ENCODE peak calls at places on chromosomes 16 and 17, in four cellular contexts. H is ascending aorta, G is endodermal cell, A is ovary. M is an unnamed sample.

GRCh38 chr17:75003957-75004355 is 8.5 kb upstream of the MRPL58 start:
- DNase-seq in G (no peak), A (no peak), H (no peak), M (no peak)

GRCh38 chr16:58882292-58882691 is 148.2 kb upstream of the GOT2 start:
- DNase-seq in A (no peak), G (no peak), H (no peak), M (peak; percentile 26)

GRCh38 chr17:1852327-1852726 is 22.5 kb downstream of the RPA1 start:
- DNase-seq in H (no peak), A (no peak), G (no peak), M (no peak)

GRCh38 chr16:73065617-73066313 is 17.8 kb upstream of the ZFHX3 start:
- DNase-seq in A (no peak), G (peak; percentile 73), H (no peak), M (no peak)

GRCh38 chr17:412211-413015 is 59.8 kb upstream of the RPH3AL start:
- DNase-seq in G (peak; percentile 80), H (no peak), A (peak; percentile 40), M (no peak)

GRCh38 chr17:489758-490329 is 137.2 kb upstream of the RPH3AL start:
- DNase-seq in H (no peak), A (peak; percentile 62), G (peak; percentile 78), M (no peak)

GRCh38 chr17:46764709-46765401 is 53.6 kb downstream of the WNT3 start:
- DNase-seq in A (no peak), H (no peak), G (peak; percentile 56), M (no peak)

GRCh38 chr16:84735846-84736586 is 36.2 kb downstream of the USP10 start:
- DNase-seq in A (no peak), G (no peak), H (no peak), M (no peak)

GRCh38 chr17:66165537-66166123 is 26.3 kb downstream of the CEP112 start:
- DNase-seq in A (no peak), G (no peak), H (no peak), M (peak; percentile 8)

GRCh38 chr17:36629970-36630369 is 28.6 kb downstream of the MRM1 start:
- DNase-seq in G (no peak), H (no peak), A (no peak), M (no peak)
- H3K4me3 ChIP-seq in G (no peak overlapping the region), H (no peak overlapping the region), A (no peak overlapping the region), M (no peak overlapping the region)

DNA sequence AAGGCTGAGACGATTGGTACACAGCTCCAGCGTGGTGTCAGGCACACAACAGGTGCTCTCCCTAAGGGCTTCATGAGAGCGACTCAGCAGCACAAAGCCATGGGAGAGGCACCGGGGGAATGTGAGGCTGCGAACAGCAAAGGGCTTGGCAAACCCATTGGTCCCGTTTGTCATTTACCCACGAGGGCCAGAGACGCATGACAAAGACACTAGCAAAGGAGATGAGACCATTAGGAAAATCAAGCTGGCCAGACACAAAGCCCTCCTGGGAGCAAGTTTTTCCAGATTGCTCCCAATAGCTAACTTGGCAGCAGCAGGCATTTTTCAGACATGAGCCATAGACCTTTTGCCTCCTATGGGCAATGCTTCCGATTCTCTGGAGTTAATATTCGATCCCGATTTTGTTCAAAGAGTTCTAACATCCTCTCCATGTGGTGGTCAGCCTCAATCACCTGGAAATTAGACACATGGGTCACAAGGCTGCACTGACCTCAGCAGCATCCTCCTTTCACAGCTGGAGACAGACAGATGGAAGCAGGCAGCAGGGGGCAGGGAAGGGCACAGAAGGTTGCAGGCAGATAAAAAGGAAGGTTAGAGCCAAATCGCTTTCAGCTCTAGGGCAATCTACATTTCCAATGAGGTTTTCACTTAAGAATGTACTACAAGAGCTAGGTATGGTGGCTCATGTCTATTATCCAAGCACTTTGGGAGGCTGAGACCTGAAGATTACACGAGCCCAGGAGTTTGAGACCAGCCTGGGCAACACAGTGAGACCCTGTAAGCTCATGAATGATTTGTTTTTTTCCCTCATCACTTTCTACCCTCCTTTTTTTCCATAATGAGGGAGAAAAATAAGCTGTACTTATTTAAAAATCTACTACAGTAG is 38.1 kb downstream of the TK2 start:
- DNase-seq in H (no peak), G (peak; percentile 85), A (peak; percentile 51), M (no peak)
- TF ChIP-seq CTCF in H (no peak), G (peak; percentile 43), A (no peak), M (peak; percentile 27)

GRCh38 chr16:54654429-54654828 is 276.2 kb upstream of the IRX5 start:
- DNase-seq in A (no peak), H (no peak), G (no peak), M (no peak)
- H3K4me3 ChIP-seq in A (no peak overlapping the region), H (no peak overlapping the region), G (no peak overlapping the region), M (no peak overlapping the region)

GRCh38 chr16:68083861-68084503 is 1.2 kb upstream of the NFATC3 start:
- DNase-seq in G (no peak), H (no peak), A (peak; percentile 39), M (no peak)
- TF ChIP-seq CTCF in G (peak; percentile 32), H (no peak), A (no peak), M (no peak)

DNA sequence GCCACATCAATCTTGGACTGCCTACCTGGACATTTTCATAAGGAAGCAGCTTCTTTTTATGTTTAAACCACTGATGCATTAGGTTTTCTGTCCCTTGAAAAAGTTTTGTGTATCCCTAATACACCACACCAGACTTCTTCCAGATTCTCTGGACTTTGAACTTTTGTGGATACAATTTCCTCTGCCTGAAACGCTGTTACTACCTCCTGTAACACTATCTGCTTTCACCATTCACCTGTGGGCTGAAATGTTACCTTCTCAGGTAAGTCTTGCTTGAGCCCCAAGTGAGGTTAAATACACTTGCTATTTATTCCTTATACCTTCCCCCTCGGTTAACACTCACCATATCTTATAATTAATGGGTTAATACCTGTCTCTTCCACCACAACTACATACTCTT is 2.7 kb downstream of the ZZEF1 start:
- DNase-seq in G (no peak), H (no peak), A (no peak), M (no peak)
- H3K4me3 ChIP-seq in G (peak overlapping the region; percentile 58), H (no peak overlapping the region), A (no peak overlapping the region), M (no peak overlapping the region)

GRCh38 chr17:63984206-63984605 is 11.5 kb upstream of the SCN4A start:
- DNase-seq in A (no peak), H (no peak), G (no peak), M (no peak)

GRCh38 chr17:63983326-63983725 is 10.6 kb upstream of the SCN4A start:
- DNase-seq in G (no peak), H (no peak), A (no peak), M (no peak)

GRCh38 chr17:63986842-63987615 is 11.1 kb upstream of the PRR29 start:
- DNase-seq in A (no peak), G (no peak), H (no peak), M (no peak)

GRCh38 chr17:63984651-63985386 is 12.1 kb upstream of the SCN4A start:
- DNase-seq in G (no peak), H (peak; percentile 42), A (peak; percentile 52), M (no peak)

DNA sequence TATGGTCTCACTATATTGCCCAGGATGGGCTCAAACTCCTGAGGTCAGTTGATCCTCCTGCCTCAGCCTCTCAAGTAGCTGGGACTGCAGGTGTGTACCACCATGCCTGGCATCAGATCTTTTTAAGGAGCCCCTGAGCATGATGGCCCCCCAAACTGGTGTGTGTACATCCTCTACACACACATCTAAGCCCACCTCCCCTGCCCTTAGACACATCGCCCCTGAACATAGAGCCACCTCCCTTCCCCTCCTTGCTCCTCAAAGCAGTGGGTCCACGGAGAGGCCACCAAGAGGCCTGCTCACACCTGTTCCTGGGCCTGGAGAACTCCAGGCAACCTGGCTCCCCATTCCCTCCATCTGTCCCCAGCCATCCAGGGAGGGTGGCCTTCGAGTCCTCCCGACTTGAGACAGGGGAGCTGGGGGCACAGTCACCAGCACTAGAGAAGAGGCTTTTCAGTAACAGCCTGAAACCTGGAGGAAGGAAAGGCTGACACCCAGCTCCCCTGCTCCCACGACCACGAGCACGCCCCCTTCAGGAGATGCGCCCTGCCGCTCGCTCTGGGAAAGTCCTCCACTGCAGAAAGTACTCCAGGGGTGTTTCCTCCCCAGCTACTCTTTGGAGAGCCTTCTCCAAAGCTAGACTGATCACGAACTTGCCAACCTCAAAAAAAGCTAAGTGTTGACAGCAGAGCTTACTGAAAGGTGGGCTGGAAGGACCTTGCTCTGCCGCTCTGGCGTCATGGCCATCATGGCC is 12.6 kb upstream of the PRR29 start:
- DNase-seq in A (no peak), G (peak; percentile 88), H (no peak), M (no peak)
- TF ChIP-seq CTCF in A (no peak), G (peak; percentile 66), H (no peak), M (no peak)

GRCh38 chr17:28572294-28573099 is 1.2 kb upstream of the PIGS start:
- DNase-seq in H (no peak), A (no peak), G (peak; percentile 61), M (no peak)

GRCh38 chr17:28569446-28569845 is 1.9 kb downstream of the PIGS start:
- DNase-seq in A (no peak), H (no peak), G (no peak), M (no peak)

GRCh38 chr17:28570716-28571254 is 539 bp downstream of the PIGS start:
- DNase-seq in A (no peak), G (peak; percentile 88), H (no peak), M (no peak)

GRCh38 chr17:28573521-28573920 is 2.2 kb upstream of the PIGS start:
- DNase-seq in A (no peak), H (no peak), G (peak; percentile 26), M (no peak)

GRCh38 chr17:28571255-28572122 is at the start of gene PIGS:
- DNase-seq in H (peak; percentile 79), A (peak; percentile 90), G (peak; percentile 100), M (peak; percentile 74)
- H3K4me3 ChIP-seq in H (peak within 1 kb of the TSS; percentile 91), A (peak within 1 kb of the TSS; percentile 82), G (peak within 1 kb of the TSS; percentile 83), M (peak within 1 kb of the TSS; percentile 96)